ENCODE peak calls at places on chromosomes 2 and 18, in eight cellular contexts. E is IMR-90, G is HepG2, K is fibroblast of mammary gland, D is OCI-LY7, L is AG04450, F is GM13976, H is fibroblast of the aortic adventitia. Y is an unnamed sample.

GRCh38 chr2:71620116-71620515 is 166.8 kb downstream of the DYSF start:
- DNase-seq in E (no peak), G (no peak), K (no peak), D (no peak), L (no peak), F (no peak), H (no peak), Y (no peak)

GRCh38 chr18:10398571-10398970 is 55.9 kb upstream of the APCDD1 start:
- DNase-seq in E (no peak), G (no peak), K (no peak), D (no peak), L (no peak), F (no peak), H (no peak), Y (no peak)

GRCh38 chr2:98175811-98176210 is 88.8 kb downstream of the VWA3B start:
- DNase-seq in E (no peak), G (no peak), K (no peak), D (peak), L (no peak), F (peak), H (no peak), Y (no peak)

GRCh38 chr2:102141915-102142828 is at the start of gene IL1R1:
- DNase-seq in E (peak), G (peak), K (peak), D (no peak), L (no peak), F (peak), H (peak), Y (no peak)

GRCh38 chr2:63819765-63820717 is 21.7 kb upstream of the UGP2 start:
- DNase-seq in E (peak), G (peak), K (peak), D (peak), L (no peak), F (no peak), H (peak), Y (no peak)

GRCh38 chr2:200985806-200986205 is 22.3 kb upstream of the ORC2 start:
- DNase-seq in E (peak), G (no peak), K (no peak), D (no peak), L (peak), F (no peak), H (peak), Y (no peak)

GRCh38 chr2:172094319-172095145 is 8.2 kb downstream of the DLX2 start:
- DNase-seq in E (no peak), G (no peak), K (no peak), D (no peak), L (no peak), F (peak), H (peak), Y (peak)

GRCh38 chr2:205321240-205321639 is 361.1 kb upstream of the NRP2 start:
- DNase-seq in E (peak), G (no peak), K (no peak), D (no peak), L (no peak), F (no peak), H (peak), Y (no peak)

GRCh38 chr2:15624903-15625302 is 33.2 kb downstream of the DDX1 start:
- DNase-seq in E (no peak), G (no peak), K (no peak), D (no peak), L (no peak), F (no peak), H (no peak), Y (no peak)

GRCh38 chr2:13009027-13009426 is 292.3 kb downstream of the TRIB2 start:
- DNase-seq in E (peak), G (no peak), K (peak), D (no peak), L (no peak), F (no peak), H (peak), Y (no peak)

GRCh38 chr2:37671013-37671815 is at the start of gene CDC42EP3:
- DNase-seq in E (no peak), G (no peak), K (no peak), D (peak), L (no peak), F (peak), H (peak), Y (no peak)

GRCh38 chr2:221969087-221969829 is 329.5 kb downstream of the PAX3 start:
- DNase-seq in E (peak), G (peak), K (peak), D (peak), L (peak), F (peak), H (peak), Y (peak)

GRCh38 chr2:1546901-1547300 is 133.6 kb downstream of the TPO start:
- DNase-seq in E (no peak), G (no peak), K (no peak), D (no peak), L (no peak), F (no peak), H (no peak), Y (no peak)
- TF ChIP-seq CTCF in E (no peak), G (peak), K (peak), D (peak), L (peak), F (no peak), H (peak), Y (no peak)

DNA sequence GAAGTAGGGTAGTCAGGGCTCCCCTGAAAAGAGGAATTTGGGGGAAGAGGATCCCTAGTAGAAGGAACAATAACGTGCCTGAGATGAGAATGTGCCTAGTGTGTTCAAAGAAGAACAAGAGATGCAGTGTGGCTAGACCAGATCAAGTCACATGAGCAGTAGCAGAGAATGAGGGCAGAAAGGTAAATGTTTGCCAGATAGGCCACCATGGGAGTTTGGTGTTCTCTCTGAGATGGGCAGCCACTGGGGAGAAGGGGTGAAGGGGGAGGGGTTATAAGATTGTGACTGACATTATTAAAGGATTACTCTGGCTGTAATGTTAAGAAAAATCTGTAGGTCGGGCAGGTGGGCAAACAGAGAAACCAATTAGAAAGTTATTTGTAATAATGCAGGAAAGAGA is 166.0 kb downstream of the LCLAT1 start:
- DNase-seq in E (no peak), G (no peak), K (no peak), D (no peak), L (no peak), F (no peak), H (no peak), Y (no peak)
- TF ChIP-seq CTCF in E (no peak), G (no peak), K (no peak), D (no peak), L (no peak), F (no peak), H (no peak), Y (no peak)

GRCh38 chr2:11590193-11590592 is 56.3 kb downstream of the GREB1 start:
- DNase-seq in E (no peak), G (no peak), K (no peak), D (no peak), L (no peak), F (no peak), H (no peak), Y (no peak)

GRCh38 chr2:11592671-11593574 is 59.1 kb downstream of the GREB1 start:
- DNase-seq in E (no peak), G (peak), K (no peak), D (no peak), L (no peak), F (no peak), H (no peak), Y (no peak)

GRCh38 chr2:11585071-11585470 is 51.2 kb downstream of the GREB1 start:
- DNase-seq in E (no peak), G (no peak), K (no peak), D (no peak), L (no peak), F (no peak), H (no peak), Y (no peak)

GRCh38 chr2:11588228-11589110 is 54.6 kb downstream of the GREB1 start:
- DNase-seq in E (no peak), G (no peak), K (no peak), D (no peak), L (no peak), F (no peak), H (no peak), Y (no peak)

DNA sequence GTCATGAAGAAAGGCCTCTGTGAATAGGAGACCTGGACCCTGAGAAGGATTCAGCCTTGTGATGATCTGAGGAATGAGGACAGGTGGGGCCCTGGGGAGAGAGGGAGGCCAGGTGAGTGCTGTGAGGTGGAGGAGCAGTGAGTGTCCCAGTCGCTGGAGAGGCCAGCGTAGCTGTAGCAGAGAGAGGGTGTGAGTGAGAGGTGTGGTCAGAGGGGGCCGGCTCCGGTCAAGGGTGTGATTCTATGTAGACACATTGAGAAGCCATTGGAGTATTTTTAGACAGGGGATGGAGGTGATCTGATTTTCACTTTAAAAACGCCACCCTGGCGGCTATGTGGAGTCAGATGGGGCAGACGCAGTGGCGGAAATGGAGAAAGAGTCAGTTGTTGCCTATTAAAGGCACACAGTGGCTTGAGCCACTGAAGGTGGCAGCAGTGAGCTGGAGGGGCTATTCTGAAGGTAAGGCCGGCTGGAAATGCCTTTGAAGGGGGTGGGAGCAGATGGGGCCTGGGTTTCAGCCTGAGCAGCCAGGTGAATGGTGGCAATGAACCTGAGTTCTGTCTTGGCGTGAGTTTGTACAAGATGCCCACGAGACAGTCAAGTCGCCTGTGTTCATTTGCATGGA is 55.6 kb downstream of the GREB1 start:
- DNase-seq in E (no peak), G (no peak), K (no peak), D (no peak), L (no peak), F (no peak), H (no peak), Y (no peak)
- TF ChIP-seq CTCF in E (no peak), G (peak), K (peak), D (peak), L (no peak), F (no peak), H (peak), Y (peak)

GRCh38 chr18:47899107-47899840 is 31.2 kb downstream of the SMAD2 start:
- DNase-seq in E (peak), G (no peak), K (no peak), D (no peak), L (no peak), F (no peak), H (no peak), Y (no peak)
- TF ChIP-seq CTCF in E (no peak), G (no peak), K (no peak), D (no peak), L (no peak), F (no peak), H (no peak), Y (peak)

GRCh38 chr2:241389697-241390096 is 33.6 kb downstream of the FARP2 start:
- DNase-seq in E (no peak), G (no peak), K (peak), D (no peak), L (no peak), F (no peak), H (no peak), Y (no peak)

GRCh38 chr2:241386519-241386918 is 30.4 kb downstream of the FARP2 start:
- DNase-seq in E (no peak), G (no peak), K (no peak), D (no peak), L (no peak), F (no peak), H (no peak), Y (no peak)

GRCh38 chr2:241393524-241394196 is 37.6 kb downstream of the FARP2 start:
- DNase-seq in E (no peak), G (no peak), K (no peak), D (no peak), L (no peak), F (no peak), H (no peak), Y (no peak)

GRCh38 chr2:241390301-241391206 is 34.5 kb downstream of the FARP2 start:
- DNase-seq in E (no peak), G (no peak), K (no peak), D (no peak), L (no peak), F (peak), H (no peak), Y (no peak)

DNA sequence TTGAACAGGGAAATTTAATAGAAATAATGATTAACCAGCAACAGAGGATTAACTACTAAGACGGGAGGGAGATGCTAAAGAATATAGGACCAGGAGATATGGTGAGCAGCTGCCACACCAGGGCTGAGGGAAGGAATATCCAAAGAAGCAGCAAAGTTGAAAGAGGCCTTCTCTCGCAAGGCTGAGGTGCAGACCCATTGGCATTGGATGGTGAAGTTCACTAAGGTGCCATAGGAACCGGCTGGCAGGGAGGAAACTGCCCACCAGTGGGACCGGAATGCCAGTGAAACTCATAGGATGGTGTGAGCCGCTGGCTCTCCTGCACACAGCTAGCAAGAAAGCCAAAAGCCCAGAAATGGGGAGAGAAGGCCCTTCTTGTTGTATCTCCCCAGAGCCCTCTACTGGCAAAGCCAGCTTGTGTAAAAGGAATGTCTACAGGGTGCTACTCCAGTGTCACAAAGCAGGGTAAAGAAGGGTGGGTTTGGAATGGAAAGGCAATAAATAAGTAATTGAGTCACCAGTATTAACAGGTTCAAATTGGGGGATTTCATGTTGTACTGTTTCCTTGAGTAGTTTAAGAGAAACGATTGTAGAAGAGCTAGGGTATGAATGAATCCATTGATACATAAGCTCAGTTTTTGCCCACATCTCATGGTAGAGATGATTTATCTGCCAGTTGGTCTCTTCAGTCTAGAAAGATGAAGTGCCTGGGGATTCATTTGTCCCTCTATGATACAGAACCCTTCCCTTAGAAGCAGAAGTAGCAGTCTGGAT is 36.0 kb downstream of the FARP2 start:
- DNase-seq in E (peak), G (peak), K (peak), D (peak), L (no peak), F (peak), H (peak), Y (no peak)
- TF ChIP-seq CTCF in E (peak), G (peak), K (peak), D (peak), L (peak), F (peak), H (peak), Y (peak)

Y was measured in D721Med.